ENCODE peak calls at places on chromosomes 12 and 14, in ten cellular contexts. O is neuronal stem cell, K is fibroblast of lung, Y is SK-N-SH, B is colonic mucosa, L is H1, G is mesendoderm, N is neural progenitor cell, W is adipocyte, Z is endodermal cell. T is an unnamed sample.

GRCh38 chr12:54603173-54603814 is 14.8 kb upstream of the PPP1R1A start:
- DNase-seq in W (peak; percentile 84), N (peak; percentile 58), L (no peak), G (peak; percentile 84), Y (peak; percentile 62), K (peak; percentile 61), O (peak; percentile 52), Z (peak; percentile 90), B (peak; percentile 53), T (peak; percentile 91)

GRCh38 chr12:50764116-50764860 is 387 bp downstream of the ATF1 start:
- DNase-seq in B (peak; percentile 80), L (no peak), K (peak; percentile 32), W (peak; percentile 63), N (peak; percentile 84), Z (peak; percentile 89), O (peak; percentile 57), G (peak; percentile 65), Y (peak; percentile 91), T (no peak)

GRCh38 chr14:55374771-55375170 is 36.9 kb downstream of the ATG14 start:
- DNase-seq in Y (no peak), L (no peak), N (no peak), Z (no peak), B (no peak), W (no peak), G (no peak), K (no peak), O (no peak), T (no peak)

GRCh38 chr12:54608786-54609185 is 20.3 kb upstream of the PPP1R1A start:
- DNase-seq in L (no peak), O (no peak), K (no peak), Y (no peak), N (no peak), G (peak; percentile 54), B (no peak), W (no peak), Z (no peak), T (no peak)

GRCh38 chr12:106583578-106584103 is 837 bp downstream of the RFX4 start:
- DNase-seq in K (no peak), Z (peak; percentile 86), N (peak; percentile 72), O (peak; percentile 56), Y (peak; percentile 61), B (no peak), L (no peak), G (no peak), W (peak; percentile 30), T (no peak)

GRCh38 chr14:99946652-99947489 is 118.4 kb upstream of the EVL start:
- DNase-seq in N (peak; percentile 64), O (peak; percentile 37), Y (peak; percentile 90), Z (peak; percentile 88), L (no peak), K (no peak), B (peak; percentile 38), W (peak; percentile 54), G (no peak), T (peak; percentile 73)

GRCh38 chr14:24079521-24080141 is 8.3 kb downstream of the CPNE6 start:
- DNase-seq in N (peak; percentile 90), L (no peak), G (peak; percentile 81), K (no peak), Z (peak; percentile 89), B (no peak), O (peak; percentile 60), W (no peak), Y (peak; percentile 82), T (no peak)

GRCh38 chr12:119668315-119668651 is 350 bp downstream of the PRKAB1 start:
- DNase-seq in O (no peak), K (peak; percentile 13), Z (no peak), B (no peak), Y (no peak), L (no peak), N (no peak), W (no peak), G (no peak), T (no peak)

GRCh38 chr14:61461808-61462275 is 140.5 kb downstream of the PRKCH start:
- DNase-seq in O (peak; percentile 65), Z (peak; percentile 65), N (peak; percentile 71), L (no peak), G (peak; percentile 71), K (peak; percentile 64), B (peak; percentile 59), W (peak; percentile 90), Y (peak; percentile 44), T (peak; percentile 92)

GRCh38 chr14:102028733-102029132 is 58.1 kb downstream of the HSP90AA1 start:
- DNase-seq in K (peak; percentile 90), L (no peak), B (peak; percentile 31), N (no peak), O (no peak), G (peak; percentile 81), Y (no peak), Z (no peak), W (peak; percentile 77), T (no peak)

GRCh38 chr14:102026934-102027333 is 59.9 kb downstream of the HSP90AA1 start:
- DNase-seq in K (no peak), Z (no peak), W (no peak), Y (no peak), O (no peak), L (no peak), N (no peak), B (no peak), G (no peak), T (no peak)

GRCh38 chr14:102033241-102033640 is 53.6 kb downstream of the HSP90AA1 start:
- DNase-seq in B (no peak), W (no peak), Y (no peak), Z (no peak), G (no peak), O (no peak), N (no peak), K (no peak), L (no peak), T (no peak)

GRCh38 chr14:102027951-102028350 is 58.9 kb downstream of the HSP90AA1 start:
- DNase-seq in Z (no peak), N (no peak), W (no peak), L (no peak), B (no peak), O (no peak), G (no peak), Y (no peak), K (no peak), T (no peak)

GRCh38 chr14:102029956-102030355 is 56.9 kb downstream of the HSP90AA1 start:
- DNase-seq in B (no peak), K (peak; percentile 94), L (no peak), G (peak; percentile 40), Y (no peak), Z (no peak), O (no peak), N (no peak), W (peak; percentile 30), T (no peak)
- H3K9ac ChIP-seq in B (no peak overlapping the region), K (no peak overlapping the region), L (no peak overlapping the region), G (no peak overlapping the region), Y (no peak overlapping the region), Z (no peak overlapping the region), O (no peak overlapping the region), N (no peak overlapping the region), W (no peak overlapping the region), T (no peak overlapping the region)

DNA sequence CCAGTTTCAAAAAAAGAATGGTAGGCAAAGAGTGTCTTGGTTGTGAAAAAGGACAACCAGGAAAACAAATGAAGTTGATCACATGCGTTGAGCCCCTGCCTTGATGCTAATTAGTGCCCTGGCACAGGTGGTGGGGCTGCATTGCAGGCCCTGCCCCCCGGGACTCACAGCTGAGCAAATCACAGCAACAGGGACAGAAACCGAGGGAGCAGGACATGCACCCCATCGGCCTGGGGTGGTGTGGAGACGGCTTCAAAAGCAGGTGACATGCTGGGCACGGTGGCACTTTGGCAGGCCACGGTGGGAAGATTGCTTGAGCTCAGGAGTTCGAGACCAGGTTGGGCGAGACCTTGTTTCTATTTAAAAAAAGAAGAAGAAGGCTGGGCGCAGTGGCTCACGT is 1.1 kb upstream of the PAPLN start:
- DNase-seq in B (no peak), Z (no peak), G (no peak), Y (no peak), K (no peak), L (no peak), W (no peak), N (peak; percentile 50), O (no peak), T (peak; percentile 67)
- H3K4me1 ChIP-seq in B (peaks cover 11% of the 10 kb centered on the region), Z (peaks cover 38% of the 10 kb centered on the region), G (peaks cover 5% of the 10 kb centered on the region), Y (peaks cover 8% of the 10 kb centered on the region), K (peaks cover 17% of the 10 kb centered on the region), L (peaks cover 59% of the 10 kb centered on the region), W (peaks cover 24% of the 10 kb centered on the region), N (peaks cover 75% of the 10 kb centered on the region), O (peaks cover 37% of the 10 kb centered on the region), T (peaks cover 77% of the 10 kb centered on the region)

GRCh38 chr14:104085032-104085888 is at the start of gene ASPG:
- DNase-seq in G (peak; percentile 21), Y (peak; percentile 50), W (peak; percentile 4), N (peak; percentile 79), L (peak; percentile 49), K (no peak), Z (peak; percentile 92), O (no peak), B (peak; percentile 68), T (no peak)
- H3K9ac ChIP-seq in G (no peak within 1 kb of the TSS), Y (no peak within 1 kb of the TSS), W (no peak within 1 kb of the TSS), N (no peak within 1 kb of the TSS), L (no peak within 1 kb of the TSS), K (no peak within 1 kb of the TSS), Z (no peak within 1 kb of the TSS), O (peak within 1 kb of the TSS; percentile 21), B (peak within 1 kb of the TSS; percentile 71), T (no peak within 1 kb of the TSS)

GRCh38 chr14:73784988-73785313 is 66.7 kb upstream of the PTGR2 start:
- DNase-seq in Z (no peak), N (no peak), W (no peak), K (no peak), Y (no peak), L (no peak), G (no peak), B (no peak), O (no peak), T (no peak)

GRCh38 chr14:73786632-73786941 is 65.0 kb upstream of the PTGR2 start:
- DNase-seq in L (no peak), W (peak; percentile 48), K (peak; percentile 49), N (peak; percentile 77), G (peak; percentile 76), B (no peak), Z (peak; percentile 85), Y (peak; percentile 83), O (no peak), T (peak; percentile 83)

GRCh38 chr14:73785834-73786631 is 65.6 kb upstream of the PTGR2 start:
- DNase-seq in L (no peak), K (peak; percentile 86), W (peak; percentile 96), O (no peak), G (peak; percentile 65), Z (peak; percentile 79), Y (peak; percentile 74), N (peak; percentile 69), B (peak; percentile 84), T (peak; percentile 93)

GRCh38 chr14:73784065-73784987 is 67.3 kb upstream of the PTGR2 start:
- DNase-seq in G (no peak), K (peak; percentile 56), W (peak; percentile 84), B (no peak), N (peak; percentile 41), O (no peak), Z (no peak), Y (no peak), L (no peak), T (no peak)

DNA sequence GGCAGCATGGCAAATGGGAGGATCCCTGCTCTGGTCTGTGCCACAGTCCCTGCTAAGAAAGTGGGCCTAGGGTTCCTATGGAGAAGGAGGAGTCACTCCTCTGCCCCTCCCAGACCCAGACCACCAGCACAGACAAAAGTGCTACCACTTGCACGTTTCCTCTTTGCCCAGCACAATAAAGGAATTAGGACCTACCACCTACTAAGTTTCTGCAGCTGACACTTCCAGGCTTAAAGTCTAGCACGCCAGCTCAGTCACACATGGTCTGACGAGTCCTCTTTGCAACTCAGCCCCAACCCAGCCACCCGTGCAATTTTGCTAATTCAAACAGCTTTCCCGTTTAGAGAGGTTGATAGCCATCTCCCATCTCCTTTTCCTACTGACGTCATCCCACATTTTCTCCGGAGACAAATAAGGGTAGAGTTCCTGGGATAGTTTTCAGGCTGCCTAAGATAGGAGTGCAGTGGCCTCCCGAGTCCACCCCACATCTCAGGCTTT is 66.2 kb upstream of the PTGR2 start:
- DNase-seq in W (peak; percentile 87), B (peak; percentile 65), O (peak; percentile 70), G (peak; percentile 90), Y (peak; percentile 61), L (no peak), N (peak; percentile 92), K (peak; percentile 93), Z (peak; percentile 64), T (peak; percentile 87)
- H3K4me1 ChIP-seq in W (peaks cover 59% of the 10 kb centered on the region), B (peaks cover 33% of the 10 kb centered on the region), O (peaks cover 43% of the 10 kb centered on the region), G (peaks cover 10% of the 10 kb centered on the region), Y (peaks cover 20% of the 10 kb centered on the region), L (peaks cover 21% of the 10 kb centered on the region), N (peaks cover 43% of the 10 kb centered on the region), K (peaks cover 41% of the 10 kb centered on the region), Z (peaks cover 16% of the 10 kb centered on the region), T (peaks cover 52% of the 10 kb centered on the region)

T was measured in Karpas-422.